ENCODE peak calls at places on chromosomes 2 and 18, in six cellular contexts. L is K562, A is choroid plexus epithelial cell, T is kidney epithelial cell, S is GM12865, W is cardiac muscle cell. Z is an unnamed sample.

GRCh38 chr2:9250091-9250490 is 43.5 kb downstream of the ASAP2 start:
- DNase-seq in T (no peak), S (no peak), A (no peak), L (no peak), W (no peak), Z (peak; percentile 29)

GRCh38 chr2:117957616-117958015 is 56.3 kb downstream of the CCDC93 start:
- DNase-seq in L (no peak), A (no peak), T (no peak), S (no peak), W (no peak), Z (peak; percentile 6)

GRCh38 chr2:167345559-167345958 is 457.3 kb downstream of the XIRP2 start:
- DNase-seq in S (no peak), T (peak; percentile 34), A (no peak), L (no peak), W (no peak), Z (no peak)

GRCh38 chr18:9321017-9321452 is 13.5 kb upstream of the TWSG1 start:
- DNase-seq in L (peak; percentile 54), W (no peak), S (no peak), T (no peak), A (peak; percentile 50), Z (no peak)

GRCh38 chr18:32093106-32093511 is 1.4 kb downstream of the RNF138 start:
- DNase-seq in T (no peak), A (peak; percentile 69), W (peak; percentile 83), L (peak; percentile 69), S (peak; percentile 79), Z (peak; percentile 64)

GRCh38 chr18:70021043-70021442 is 73.4 kb upstream of the CD226 start:
- DNase-seq in S (no peak), L (no peak), T (no peak), A (no peak), W (no peak), Z (no peak)

GRCh38 chr2:120053891-120054290 is 41.0 kb downstream of the EPB41L5 start:
- DNase-seq in S (no peak), T (no peak), L (no peak), W (no peak), A (no peak), Z (peak; percentile 9)

GRCh38 chr2:100703744-100704143 is 116.2 kb upstream of the NPAS2 start:
- DNase-seq in L (no peak), T (no peak), S (no peak), W (no peak), A (no peak), Z (no peak)

GRCh38 chr2:239193925-239194687 is 206.7 kb downstream of the HDAC4 start:
- DNase-seq in A (peak; percentile 31), L (no peak), T (no peak), S (no peak), W (no peak), Z (no peak)

GRCh38 chr2:238097988-238098853 is 1.9 kb upstream of the ESPNL start:
- DNase-seq in W (peak; percentile 79), S (peak; percentile 97), A (peak; percentile 68), T (peak; percentile 25), L (peak; percentile 87), Z (peak; percentile 92)

GRCh38 chr2:73716518-73717250 is 20.5 kb downstream of the TPRKB start:
- DNase-seq in T (no peak), L (peak; percentile 77), S (peak; percentile 53), W (no peak), A (peak; percentile 38), Z (peak; percentile 33)

GRCh38 chr2:44744961-44745360 is 196.5 kb upstream of the SIX3 start:
- DNase-seq in A (no peak), T (no peak), S (no peak), L (no peak), W (no peak), Z (no peak)

GRCh38 chr2:127067620-127068350 is 39.2 kb downstream of the BIN1 start:
- DNase-seq in L (peak; percentile 82), A (peak; percentile 80), W (peak; percentile 74), T (no peak), S (peak; percentile 73), Z (peak; percentile 76)

GRCh38 chr2:72026819-72027425 is 120.7 kb downstream of the CYP26B1 start:
- DNase-seq in S (no peak), T (no peak), A (no peak), W (no peak), L (no peak), Z (no peak)

GRCh38 chr2:222610746-222611145 is 45.1 kb downstream of the FARSB start:
- DNase-seq in L (no peak), S (no peak), T (no peak), W (peak; percentile 35), A (peak; percentile 56), Z (peak; percentile 10)

GRCh38 chr2:6325616-6326015 is 540.1 kb downstream of the CMPK2 start:
- DNase-seq in T (no peak), W (no peak), L (no peak), S (no peak), A (no peak), Z (no peak)

GRCh38 chr2:207768891-207769596 is 662 bp downstream of the FZD5 start:
- DNase-seq in T (no peak), S (peak; percentile 35), A (peak; percentile 20), L (peak; percentile 51), W (peak; percentile 48), Z (peak; percentile 52)

GRCh38 chr2:230347659-230348305 is 20.8 kb downstream of the SP140L start:
- DNase-seq in S (peak; percentile 67), T (no peak), L (no peak), A (peak; percentile 60), W (no peak), Z (peak; percentile 49)

GRCh38 chr18:13528739-13529392 is 197.5 kb downstream of the FAM210A start:
- DNase-seq in L (no peak), W (no peak), T (no peak), A (no peak), S (no peak), Z (no peak)

GRCh38 chr18:78102135-78102534 is 852.5 kb downstream of the GALR1 start:
- DNase-seq in W (no peak), L (no peak), S (no peak), T (no peak), A (no peak), Z (no peak)

GRCh38 chr2:96808176-96808837 is 7.8 kb upstream of the CNNM3 start:
- DNase-seq in L (no peak), S (no peak), A (no peak), W (no peak), T (no peak), Z (no peak)

GRCh38 chr2:59684101-59684770 is 869.2 kb downstream of the BCL11A start:
- DNase-seq in W (no peak), T (no peak), A (no peak), L (no peak), S (no peak), Z (peak; percentile 72)

GRCh38 chr2:143284087-143284675 is 155.0 kb downstream of the ARHGAP15 start:
- DNase-seq in T (peak; percentile 2), A (peak; percentile 75), S (peak; percentile 69), L (peak; percentile 64), W (peak; percentile 72), Z (peak; percentile 63)

GRCh38 chr18:53534695-53535094 is 689.8 kb downstream of the MBD2 start:
- DNase-seq in W (no peak), L (no peak), T (no peak), S (no peak), A (no peak), Z (peak; percentile 60)

GRCh38 chr2:174979996-174980395 is 25.2 kb downstream of the CHN1 start:
- DNase-seq in S (no peak), W (no peak), L (no peak), A (no peak), T (no peak), Z (no peak)

GRCh38 chr2:199430219-199430618 is 27.5 kb downstream of the SATB2 start:
- DNase-seq in W (no peak), S (no peak), L (no peak), T (no peak), A (no peak), Z (no peak)

GRCh38 chr2:28623582-28624405 is 127.8 kb upstream of the PPP1CB start:
- DNase-seq in A (no peak), L (no peak), S (no peak), W (no peak), T (no peak), Z (no peak)

GRCh38 chr2:221085376-221085900 is 486.7 kb downstream of the EPHA4 start:
- DNase-seq in A (no peak), W (no peak), T (no peak), S (no peak), L (no peak), Z (no peak)

GRCh38 chr2:153165021-153165420 is 313.5 kb downstream of the RPRM start:
- DNase-seq in A (no peak), T (no peak), L (no peak), W (no peak), S (no peak), Z (no peak)

DNA sequence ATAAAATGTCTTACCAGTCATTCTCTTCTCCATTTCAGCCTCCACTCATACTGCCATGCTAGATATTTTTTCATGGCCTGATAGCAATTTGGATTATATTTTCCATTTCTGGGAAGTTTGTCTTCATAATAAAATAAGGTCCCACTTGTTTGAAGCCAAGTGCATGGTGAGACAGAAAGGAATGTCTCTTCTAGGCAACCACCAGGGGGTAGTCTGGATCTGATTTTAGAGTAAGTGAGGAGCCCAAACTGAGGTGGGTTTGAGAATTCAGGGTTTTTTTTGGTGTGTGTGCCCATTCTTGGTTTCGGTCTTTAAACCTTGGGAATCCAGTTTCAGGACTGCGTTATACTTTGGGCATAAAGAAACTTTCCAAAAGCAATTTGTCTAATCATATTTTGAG is 315.5 kb downstream of the RPRM start:
- DNase-seq in T (peak; percentile 16), A (peak; percentile 1), W (peak; percentile 59), L (peak; percentile 9), S (peak; percentile 54), Z (peak; percentile 67)
- TF ChIP-seq CTCF in T (peak; percentile 69), A (no peak), W (no peak), L (no peak), S (peak; percentile 50), Z (peak; percentile 61)

GRCh38 chr18:3647636-3648035 is 197.7 kb downstream of the TGIF1 start:
- DNase-seq in A (no peak), W (no peak), L (no peak), T (no peak), S (no peak), Z (no peak)

GRCh38 chr18:3651266-3651665 is 201.3 kb downstream of the TGIF1 start:
- DNase-seq in T (no peak), W (no peak), S (no peak), L (no peak), A (no peak), Z (no peak)

GRCh38 chr18:3649559-3650426 is 199.8 kb downstream of the TGIF1 start:
- DNase-seq in W (peak; percentile 73), L (peak; percentile 66), A (peak; percentile 64), T (no peak), S (no peak), Z (peak; percentile 88)

GRCh38 chr18:3648695-3649094 is 198.7 kb downstream of the TGIF1 start:
- DNase-seq in S (no peak), A (no peak), T (no peak), W (no peak), L (no peak), Z (no peak)

GRCh38 chr18:3649135-3649558 is 199.2 kb downstream of the TGIF1 start:
- DNase-seq in L (no peak), S (no peak), A (no peak), T (no peak), W (peak; percentile 9), Z (no peak)
- TF ChIP-seq CTCF in L (no peak), S (no peak), A (no peak), T (no peak), W (no peak), Z (no peak)

GRCh38 chr2:217935245-217935879 is 67.4 kb downstream of the TNS1 start:
- DNase-seq in L (no peak), T (peak; percentile 42), A (peak; percentile 60), W (no peak), S (no peak), Z (no peak)
- TF ChIP-seq CTCF in L (no peak), T (no peak), A (no peak), W (no peak), S (no peak), Z (no peak)

GRCh38 chr2:237092920-237093781 is 7.5 kb downstream of the COPS8 start:
- DNase-seq in T (no peak), A (peak; percentile 90), L (no peak), S (no peak), W (peak; percentile 44), Z (peak; percentile 86)
- TF ChIP-seq CTCF in T (peak; percentile 45), A (peak; percentile 78), L (no peak), S (peak; percentile 9), W (peak; percentile 67), Z (peak; percentile 72)